ENCODE peak calls at places on chromosomes 16 and 17, in nine cellular contexts. B is heart left ventricle; F is fibroblast of lung; S is tibial artery; A is cardiac muscle cell; W is CD8-positive, alpha-beta memory T cell; M is aorta; Y is astrocyte; Z is mammary epithelial cell. J is an unnamed sample. For H3K4me1, the result is how much of the 10 kb centered on the place peaks cover.

GRCh38 chr16:50306287-50306686 is 39.9 kb downstream of the ADCY7 start:
- DNase-seq in M (peak), Y (no peak), B (peak), S (peak), Z (no peak), W (no peak), F (no peak), A (no peak), J (no peak)

GRCh38 chr17:75273968-75274708 is 3.1 kb upstream of the MIF4GD start:
- DNase-seq in F (peak), B (no peak), Z (peak), Y (peak), M (no peak), S (no peak), W (no peak), A (peak), J (no peak)

GRCh38 chr16:59878479-59878878 is 1144.4 kb upstream of the GOT2 start:
- DNase-seq in M (no peak), W (no peak), Y (peak), S (no peak), B (no peak), A (peak), Z (peak), F (peak), J (peak)

GRCh38 chr17:16534236-16534635 is 34.8 kb downstream of the ZNF287 start:
- DNase-seq in S (no peak), B (no peak), Z (no peak), M (no peak), F (peak), W (no peak), Y (peak), A (peak), J (no peak)

GRCh38 chr17:67011527-67012175 is 32.7 kb upstream of the CACNG1 start:
- DNase-seq in S (no peak), B (no peak), Z (no peak), W (no peak), Y (no peak), M (no peak), A (no peak), F (no peak), J (no peak)

GRCh38 chr17:48541574-48542113 is 3.3 kb downstream of the HOXB2 start:
- DNase-seq in Y (no peak), A (peak), W (peak), Z (peak), F (no peak), S (no peak), B (peak), M (peak), J (no peak)

GRCh38 chr17:58706351-58707140 is 14.1 kb downstream of the RAD51C start:
- DNase-seq in Z (no peak), M (no peak), Y (peak), F (peak), S (no peak), B (no peak), W (no peak), A (no peak), J (peak)

GRCh38 chr16:84841787-84842300 is 22.1 kb downstream of the CRISPLD2 start:
- DNase-seq in Z (peak), S (no peak), W (no peak), Y (no peak), A (no peak), B (no peak), F (no peak), M (no peak), J (no peak)

GRCh38 chr17:3528604-3529511 is 28.8 kb downstream of the TRPV3 start:
- DNase-seq in W (no peak), Y (peak), F (peak), Z (no peak), S (peak), M (no peak), A (peak), B (no peak), J (no peak)

GRCh38 chr17:12053552-12053951 is 32.9 kb downstream of the MAP2K4 start:
- DNase-seq in S (no peak), F (no peak), W (no peak), Z (no peak), A (no peak), M (no peak), Y (no peak), B (no peak), J (no peak)

GRCh38 chr17:74754832-74755231 is 6.4 kb downstream of the NHERF1 start:
- DNase-seq in Z (no peak), S (no peak), A (no peak), B (no peak), W (no peak), Y (no peak), M (no peak), F (no peak), J (no peak)

GRCh38 chr17:61002316-61002736 is 324.7 kb downstream of the BCAS3 start:
- DNase-seq in B (no peak), Z (peak), A (peak), F (peak), W (peak), S (no peak), M (no peak), Y (peak), J (peak)

GRCh38 chr16:11452298-11452697 is 107.0 kb downstream of the RMI2 start:
- DNase-seq in M (no peak), W (no peak), Z (no peak), A (no peak), Y (no peak), S (no peak), F (no peak), B (no peak), J (no peak)

GRCh38 chr17:21250719-21251305 is 2.4 kb downstream of the NATD1 start:
- DNase-seq in Z (no peak), F (no peak), S (no peak), A (peak), Y (no peak), M (no peak), W (no peak), B (no peak), J (no peak)

GRCh38 chr17:32528825-32529224 is 42.0 kb downstream of the CDK5R1 start:
- DNase-seq in W (no peak), M (no peak), A (no peak), Z (no peak), F (no peak), Y (no peak), S (no peak), B (no peak), J (no peak)

GRCh38 chr16:29641561-29641960 is 21.5 kb upstream of the SPN start:
- DNase-seq in F (no peak), Z (no peak), A (no peak), W (peak), Y (no peak), S (no peak), B (no peak), M (no peak), J (no peak)

GRCh38 chr17:49748791-49749190 is 15.1 kb downstream of the FAM117A start:
- DNase-seq in Z (no peak), Y (no peak), S (no peak), A (no peak), M (no peak), F (no peak), W (peak), B (no peak), J (no peak)
- H3K4me3 ChIP-seq in Z (no peak), Y (no peak), S (no peak), A (no peak), M (no peak), F (no peak), W (peak), B (no peak), J (no peak)

DNA sequence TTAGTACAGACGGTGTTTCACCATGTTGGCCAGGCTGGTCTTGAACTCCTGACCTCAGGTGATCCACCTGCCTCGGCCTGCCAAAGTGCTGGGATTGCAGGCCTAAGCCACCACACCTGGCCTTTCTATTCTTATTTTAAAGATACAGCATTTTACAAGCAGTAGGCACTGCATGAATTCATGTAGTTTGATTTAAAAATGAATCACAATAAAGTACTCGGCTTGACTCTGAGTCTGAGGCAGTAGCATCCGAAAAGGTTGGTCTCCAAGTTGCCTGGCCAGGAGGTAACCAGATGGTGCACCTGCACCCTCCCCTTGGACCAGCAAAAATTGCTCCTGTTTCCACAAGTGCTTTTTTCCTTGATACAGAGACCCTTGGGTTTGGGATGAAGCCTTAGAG is 35.6 kb downstream of the MAP2K6 start:
- DNase-seq in Z (no peak), M (no peak), S (no peak), B (no peak), Y (no peak), A (no peak), F (no peak), W (no peak), J (no peak)
- H3K4me1 ChIP-seq in Z (under half), M (under half), S (under half), B (under half), Y (under half), A (under half), F (under half), W (under half), J (under half)

GRCh38 chr16:1530883-1531637 is 2.4 kb upstream of the TMEM204 start:
- DNase-seq in Y (no peak), M (peak), F (no peak), Z (no peak), S (peak), A (peak), W (no peak), B (peak), J (no peak)
- H3K4me3 ChIP-seq in Y (no peak), M (no peak), F (no peak), Z (no peak), S (no peak), A (no peak), W (no peak), B (peak), J (no peak)

DNA sequence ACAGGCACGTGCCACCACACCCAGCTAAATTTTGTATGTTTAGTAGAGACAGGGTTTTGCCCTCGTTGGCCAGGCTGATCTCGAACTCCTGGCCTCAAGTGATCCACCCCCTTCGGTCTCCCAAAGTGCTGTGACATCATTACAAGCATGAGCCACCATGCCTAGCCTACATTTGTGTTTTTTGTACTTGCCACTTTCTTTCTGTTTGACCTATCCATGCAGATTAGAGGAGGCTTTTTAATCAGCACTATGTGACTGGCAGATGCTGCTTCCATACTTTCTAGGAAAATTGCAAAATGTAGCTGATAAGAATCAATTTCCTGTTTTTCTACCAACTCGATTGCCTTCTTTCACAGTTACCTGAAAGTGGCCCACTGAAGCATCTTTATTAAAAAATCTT is 57.3 kb downstream of the B9D1 start:
- DNase-seq in W (no peak), F (no peak), M (no peak), B (no peak), Y (no peak), S (no peak), A (no peak), Z (no peak), J (no peak)
- H3K4me1 ChIP-seq in W (under half), F (under half), M (under half), B (under half), Y (under half), S (under half), A (under half), Z (under half), J (under half)